ENCODE peak calls at places on chromosomes 13 and 19, in five cellular contexts. Q, B, X, E and N are unnamed samples.

GRCh38 chr19:4497770-4498389 is 20.4 kb downstream of the PLIN4 start:
- DNase-seq in Q (no peak), B (no peak), X (no peak), E (no peak), N (no peak)

GRCh38 chr19:1422360-1422759 is 15.0 kb downstream of the DAZAP1 start:
- DNase-seq in Q (no peak), B (no peak), X (no peak), E (no peak), N (no peak)

GRCh38 chr13:106373304-106373988 is 162.0 kb downstream of the EFNB2 start:
- DNase-seq in Q (peak; percentile 77), B (no peak), X (no peak), E (no peak), N (no peak)

GRCh38 chr13:43874512-43875092 is 4.9 kb downstream of the CCDC122 start:
- DNase-seq in Q (no peak), B (peak; percentile 31), X (peak; percentile 30), E (no peak), N (peak; percentile 59)

GRCh38 chr19:33524024-33524664 is 2.6 kb upstream of the PEPD start:
- DNase-seq in Q (no peak), B (no peak), X (no peak), E (no peak), N (no peak)

GRCh38 chr19:15124572-15125231 is 17.5 kb downstream of the SYDE1 start:
- DNase-seq in Q (no peak), B (peak; percentile 87), X (peak; percentile 29), E (no peak), N (no peak)

GRCh38 chr13:66563076-66563475 is 667.1 kb downstream of the PCDH9 start:
- DNase-seq in Q (no peak), B (no peak), X (no peak), E (no peak), N (no peak)

GRCh38 chr13:101627556-101627943 is 175.1 kb downstream of the ITGBL1 start:
- DNase-seq in Q (peak; percentile 25), B (no peak), X (no peak), E (no peak), N (peak; percentile 49)

GRCh38 chr13:50375792-50376191 is 360.5 kb downstream of the KCNRG start:
- DNase-seq in Q (no peak), B (no peak), X (peak; percentile 92), E (no peak), N (peak; percentile 93)

GRCh38 chr19:49875801-49876421 is 1.2 kb downstream of the AKT1S1 start:
- DNase-seq in Q (peak; percentile 37), B (peak; percentile 83), X (peak; percentile 73), E (peak; percentile 65), N (no peak)

GRCh38 chr13:102993348-102993747 is 72.9 kb downstream of the SLC10A2 start:
- DNase-seq in Q (no peak), B (no peak), X (no peak), E (no peak), N (no peak)

GRCh38 chr19:5036733-5037681 is 68.1 kb downstream of the KDM4B start:
- DNase-seq in Q (peak; percentile 61), B (no peak), X (peak; percentile 79), E (no peak), N (no peak)

GRCh38 chr19:10424011-10424637 is 3.8 kb downstream of the PDE4A start:
- DNase-seq in Q (peak; percentile 95), B (peak; percentile 87), X (peak; percentile 86), E (peak; percentile 79), N (no peak)

GRCh38 chr13:66835040-66835628 is 395.0 kb downstream of the PCDH9 start:
- DNase-seq in Q (peak; percentile 64), B (no peak), X (peak; percentile 80), E (no peak), N (peak; percentile 19)

GRCh38 chr19:7904074-7905020 is 670 bp downstream of the MAP2K7 start:
- DNase-seq in Q (no peak), B (peak; percentile 49), X (no peak), E (peak; percentile 61), N (no peak)

GRCh38 chr19:19748249-19748938 is 15.5 kb upstream of the ZNF14 start:
- DNase-seq in Q (no peak), B (no peak), X (no peak), E (no peak), N (no peak)

GRCh38 chr13:49935171-49936084 is 712 bp downstream of the SPRYD7 start:
- DNase-seq in Q (no peak), B (peak; percentile 68), X (peak; percentile 59), E (peak; percentile 39), N (peak; percentile 42)

GRCh38 chr13:111359237-111359915 is 38.9 kb downstream of the TEX29 start:
- DNase-seq in Q (no peak), B (peak; percentile 85), X (peak; percentile 51), E (no peak), N (peak; percentile 11)

GRCh38 chr13:23615677-23616076 is 45.5 kb downstream of the TNFRSF19 start:
- DNase-seq in Q (no peak), B (no peak), X (peak; percentile 97), E (no peak), N (peak; percentile 97)

GRCh38 chr13:110560606-110561334 is 752 bp downstream of the RAB20 start:
- DNase-seq in Q (peak; percentile 24), B (peak; percentile 69), X (no peak), E (no peak), N (peak; percentile 26)